ENCODE peak calls at places on chromosomes 2 and 18, in six cellular contexts. L is fibroblast of lung; T is left ventricle myocardium inferior; C is activated naive CD4-positive, alpha-beta T cell; G is stimulated activated CD4-positive, alpha-beta T cell treated with anti-CD3 and anti-CD28 coated beads, Interleukin-4, amount 100 ng/mL, for 1 hour; S is left cardiac atrium. M is an unnamed sample.

GRCh38 chr2:220296174-220296573 is 668.7 kb downstream of the SLC4A3 start:
- DNase-seq in L (peak), T (no peak), C (no peak), G (no peak), S (no peak), M (no peak)

GRCh38 chr2:104584393-104584792 is 269.5 kb upstream of the POU3F3 start:
- DNase-seq in L (no peak), T (no peak), C (no peak), G (no peak), S (no peak), M (no peak)

GRCh38 chr2:105950521-105951389 is 206.0 kb downstream of the NCK2 start:
- DNase-seq in L (peak), T (no peak), C (no peak), G (no peak), S (peak), M (no peak)

GRCh38 chr2:146038014-146038413 is 1518.1 kb upstream of the ZEB2 start:
- DNase-seq in L (no peak), T (no peak), C (no peak), G (no peak), S (no peak), M (no peak)

GRCh38 chr2:33457588-33458247 is 18.7 kb upstream of the RASGRP3 start:
- DNase-seq in L (peak), T (peak), C (no peak), G (no peak), S (peak), M (peak)

GRCh38 chr18:55588876-55589595 is 1.0 kb upstream of the TCF4 start:
- DNase-seq in L (peak), T (no peak), C (no peak), G (no peak), S (no peak), M (no peak)

GRCh38 chr18:21363411-21363810 is 121.4 kb downstream of the GREB1L start:
- DNase-seq in L (no peak), T (no peak), C (no peak), G (no peak), S (no peak), M (no peak)

GRCh38 chr2:172215172-172215935 is 112.7 kb upstream of the DLX2 start:
- DNase-seq in L (peak), T (no peak), C (no peak), G (no peak), S (peak), M (no peak)

GRCh38 chr2:173589604-173590277 is 235.1 kb downstream of the CDCA7 start:
- DNase-seq in L (peak), T (no peak), C (no peak), G (no peak), S (no peak), M (no peak)